ENCODE peak calls at places on chromosomes 12 and 14, in six cellular contexts. E, I, N, A, Z and J are unnamed samples.

GRCh38 chr14:94424371-94424770 is 28.2 kb downstream of the SERPINA11 start:
- DNase-seq in I (no peak), Z (no peak), A (no peak), E (no peak), N (no peak), J (no peak)

GRCh38 chr12:20557076-20557475 is 138.1 kb upstream of the SLCO1C1 start:
- DNase-seq in N (no peak), E (no peak), I (no peak), A (no peak), Z (no peak), J (no peak)

GRCh38 chr14:44945264-44945663 is 16.5 kb downstream of the KLHL28 start:
- DNase-seq in N (no peak), A (no peak), E (no peak), I (no peak), Z (no peak), J (no peak)

GRCh38 chr14:61549425-61549824 is 145.9 kb upstream of the HIF1A start:
- DNase-seq in N (no peak), I (no peak), A (no peak), Z (no peak), E (no peak), J (no peak)

GRCh38 chr12:47772094-47772660 is 861 bp upstream of the SLC48A1 start:
- DNase-seq in I (no peak), Z (no peak), A (no peak), N (no peak), E (no peak), J (no peak)

GRCh38 chr12:116708826-116709756 is 28.8 kb downstream of the SPRING1 start:
- DNase-seq in E (peak; percentile 72), Z (peak; percentile 60), N (peak; percentile 51), I (peak; percentile 88), A (peak; percentile 78), J (no peak)

GRCh38 chr14:50804181-50804721 is 26.7 kb downstream of the NIN start:
- DNase-seq in A (no peak), I (no peak), N (no peak), Z (no peak), E (no peak), J (no peak)

GRCh38 chr14:55914771-55915170 is 203.4 kb upstream of the PELI2 start:
- DNase-seq in A (no peak), I (no peak), N (no peak), Z (no peak), E (no peak), J (no peak)

GRCh38 chr12:12121022-12121421 is 50.3 kb downstream of the BCL2L14 start:
- DNase-seq in I (no peak), Z (no peak), E (no peak), N (no peak), A (no peak), J (no peak)

GRCh38 chr14:74932401-74932901 is 9.4 kb upstream of the RPS6KL1 start:
- DNase-seq in Z (no peak), I (no peak), A (no peak), N (no peak), E (no peak), J (no peak)

GRCh38 chr12:122974274-122974891 is 661 bp upstream of the OGFOD2 start:
- DNase-seq in Z (peak; percentile 99), E (peak; percentile 99), I (peak; percentile 98), A (peak; percentile 100), N (peak; percentile 99), J (peak; percentile 97)

GRCh38 chr12:74646831-74647230 is 109.2 kb downstream of the ATXN7L3B start:
- DNase-seq in N (no peak), Z (no peak), E (no peak), I (peak; percentile 80), A (no peak), J (no peak)

GRCh38 chr12:47307680-47308399 is 228.1 kb upstream of the AMIGO2 start:
- DNase-seq in E (peak; percentile 54), I (peak; percentile 86), N (peak; percentile 39), Z (peak; percentile 54), A (peak; percentile 82), J (peak; percentile 40)

GRCh38 chr12:82144505-82144904 is 213.7 kb downstream of the CCDC59 start:
- DNase-seq in Z (no peak), A (no peak), N (no peak), I (peak; percentile 3), E (no peak), J (no peak)

GRCh38 chr12:50207424-50207823 is 40.3 kb upstream of the CERS5 start:
- DNase-seq in E (no peak), A (no peak), N (no peak), Z (no peak), I (no peak), J (no peak)

GRCh38 chr12:113270709-113271009 is 49.4 kb downstream of the TPCN1 start:
- DNase-seq in Z (no peak), E (no peak), A (no peak), I (no peak), N (no peak), J (no peak)

GRCh38 chr12:96456265-96456974 is 33.0 kb upstream of the CFAP54 start:
- DNase-seq in E (no peak), A (no peak), I (no peak), Z (no peak), N (peak; percentile 8), J (no peak)

GRCh38 chr14:81826080-81826479 is 292.4 kb upstream of the SEL1L start:
- DNase-seq in E (no peak), N (no peak), A (no peak), Z (no peak), I (no peak), J (no peak)
- H3K4me1 ChIP-seq in E (no peaks in the 10 kb centered on the region), N (no peaks in the 10 kb centered on the region), A (no peaks in the 10 kb centered on the region), Z (peaks cover 8% of the 10 kb centered on the region), I (no peaks in the 10 kb centered on the region), J (no peaks in the 10 kb centered on the region)

GRCh38 chr12:80917651-80918050 is 20.1 kb downstream of the LIN7A start:
- DNase-seq in A (no peak), Z (peak; percentile 65), E (no peak), I (no peak), N (no peak), J (no peak)
- TF ChIP-seq CTCF in A (no peak), Z (no peak), E (no peak), I (no peak), N (no peak), J (no peak)

DNA sequence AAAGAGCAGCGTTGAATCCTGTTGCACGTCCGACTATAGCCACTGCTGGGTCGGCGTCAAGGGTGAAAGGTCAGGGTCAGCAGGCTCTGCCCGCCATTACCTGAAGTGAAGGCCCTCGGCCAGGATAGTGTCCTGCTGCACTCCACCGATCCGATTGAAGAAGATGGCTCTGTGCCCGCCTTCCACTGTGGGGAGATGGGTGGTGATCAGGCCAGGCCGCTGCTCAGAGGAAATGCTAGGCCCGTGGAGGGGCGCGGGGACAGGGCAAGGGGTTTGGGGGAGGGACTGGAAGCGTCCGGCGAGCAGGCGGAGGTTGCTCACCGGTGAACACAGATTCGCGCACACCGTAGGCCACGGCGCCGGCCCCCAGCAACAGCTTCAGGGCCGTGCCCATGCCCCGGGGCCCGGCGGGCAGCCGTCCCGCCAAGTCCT is 352 bp downstream of the PHB2 start:
- DNase-seq in Z (peak; percentile 73), I (no peak), N (no peak), A (no peak), E (no peak), J (no peak)
- H3K4me1 ChIP-seq in Z (peaks cover 31% of the 10 kb centered on the region), I (peaks cover 30% of the 10 kb centered on the region), N (peaks cover 20% of the 10 kb centered on the region), A (peaks cover 5% of the 10 kb centered on the region), E (peaks cover 40% of the 10 kb centered on the region), J (peaks cover 21% of the 10 kb centered on the region)

DNA sequence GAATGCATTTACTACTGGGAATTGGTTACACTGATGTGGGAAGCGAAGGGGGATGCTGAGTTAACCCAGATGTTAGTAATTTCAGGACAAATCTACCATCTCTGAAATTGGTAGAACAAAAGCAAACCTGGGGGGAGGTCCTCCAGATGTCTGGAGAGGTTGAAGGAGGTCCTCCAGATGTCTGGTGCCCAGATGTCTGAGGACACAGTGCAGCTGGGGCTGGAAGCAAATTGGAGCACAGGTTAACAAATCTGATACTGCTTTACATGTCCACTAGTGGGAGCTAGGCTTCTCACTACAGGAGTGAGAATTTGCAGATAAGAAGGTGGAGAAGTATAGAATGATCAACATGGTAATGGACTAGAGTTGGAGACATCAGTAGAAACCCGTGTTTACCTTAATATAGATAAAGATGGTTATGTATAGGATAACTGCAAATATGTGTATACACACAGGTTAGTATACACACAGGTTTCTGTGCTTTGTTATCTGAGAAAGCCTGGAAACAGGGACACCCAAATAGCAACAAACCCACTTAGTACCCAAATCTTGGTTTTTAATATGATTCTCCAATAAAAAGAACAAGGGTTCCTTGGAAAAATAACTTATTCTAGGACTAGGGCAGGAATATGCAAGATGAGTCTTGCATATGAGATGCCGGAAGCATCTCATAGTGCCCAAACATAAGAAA is 162.5 kb downstream of the C12orf50 start:
- DNase-seq in A (peak; percentile 50), Z (no peak), E (no peak), I (peak; percentile 44), N (no peak), J (no peak)
- TF ChIP-seq CTCF in A (peak; percentile 73), Z (peak; percentile 50), E (peak; percentile 52), I (peak; percentile 62), N (no peak), J (no peak)

GRCh38 chr12:108176292-108176691 is 47.2 kb downstream of the WSCD2 start:
- DNase-seq in I (no peak), N (no peak), E (no peak), Z (no peak), A (no peak), J (no peak)
- H3K4me1 ChIP-seq in I (no peaks in the 10 kb centered on the region), N (no peaks in the 10 kb centered on the region), E (no peaks in the 10 kb centered on the region), Z (no peaks in the 10 kb centered on the region), A (peaks cover 7% of the 10 kb centered on the region), J (no peaks in the 10 kb centered on the region)